ENCODE peak calls at places on chromosomes 4 and X, in six cellular contexts. Y is NB4, D is endothelial cell of umbilical vein, W is K562, P is GM12878, T is HepG2. H is an unnamed sample.

GRCh38 chr4:60656171-60656570 is 544.0 kb upstream of the ADGRL3 start:
- DNase-seq in Y (peak), P (no peak), T (no peak), W (no peak), D (no peak), H (no peak)

GRCh38 chr4:1260418-1261106 is 11.6 kb upstream of the CTBP1 start:
- DNase-seq in D (peak), W (no peak), Y (no peak), P (no peak), T (no peak), H (no peak)

GRCh38 chr4:176198316-176198903 is 3.0 kb upstream of the SPATA4 start:
- DNase-seq in D (no peak), T (no peak), W (no peak), Y (no peak), P (no peak), H (no peak)

GRCh38 chr4:37865450-37865849 is 25.4 kb upstream of the TBC1D1 start:
- DNase-seq in Y (no peak), P (no peak), T (no peak), D (no peak), W (no peak), H (no peak)

GRCh38 chr4:5780831-5781480 is 70.0 kb downstream of the EVC start:
- DNase-seq in W (no peak), D (no peak), T (no peak), P (no peak), Y (no peak), H (no peak)

GRCh38 chr4:142544014-142544413 is 302.1 kb downstream of the INPP4B start:
- DNase-seq in D (no peak), P (no peak), T (no peak), Y (no peak), W (no peak), H (no peak)

GRCh38 chr4:57023104-57023503 is 44.4 kb downstream of the POLR2B start:
- DNase-seq in T (no peak), P (no peak), W (no peak), D (peak), Y (no peak), H (no peak)

GRCh38 chr4:8639777-8640720 is 47.5 kb downstream of the CPZ start:
- DNase-seq in Y (no peak), P (no peak), D (no peak), T (no peak), W (no peak), H (no peak)

GRCh38 chr4:114316789-114317188 is 281.8 kb upstream of the UGT8 start:
- DNase-seq in W (no peak), D (no peak), P (no peak), Y (no peak), T (no peak), H (no peak)

GRCh38 chr4:25117274-25117673 is 43.0 kb downstream of the SEPSECS start:
- DNase-seq in W (no peak), Y (no peak), P (no peak), D (no peak), T (no peak), H (no peak)

DNA sequence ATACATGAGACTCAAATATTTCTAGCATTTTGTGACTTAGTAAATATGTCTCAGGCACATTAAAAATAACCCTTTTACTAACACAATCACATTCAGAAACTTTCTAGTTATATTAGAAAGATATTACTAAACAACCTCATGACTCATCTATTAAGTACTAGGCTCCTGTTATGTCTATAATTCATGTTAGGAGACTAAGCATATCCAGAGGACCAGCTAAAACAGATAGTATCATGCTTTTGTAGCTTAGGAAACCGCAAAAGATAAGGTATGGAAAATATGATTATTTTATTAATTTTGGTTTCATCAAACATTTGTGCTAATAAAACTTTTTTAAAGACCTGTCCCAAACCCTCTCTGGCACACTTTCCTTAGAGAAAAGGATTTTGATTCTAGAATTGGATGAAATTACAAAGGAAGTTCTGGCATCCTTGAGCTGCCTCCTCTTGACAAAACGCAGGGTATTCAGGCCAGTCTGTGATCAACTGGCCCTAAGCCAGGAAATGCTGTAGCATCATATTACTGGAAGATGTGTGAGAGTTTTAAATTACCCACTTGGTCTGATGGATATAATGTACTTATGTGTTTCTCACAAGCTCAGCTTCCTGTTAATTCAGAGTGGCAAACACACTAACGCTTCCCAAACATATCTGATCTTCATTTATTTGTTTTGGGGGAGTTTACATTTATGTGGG is 60.4 kb downstream of the NRK start:
- DNase-seq in T (no peak), Y (no peak), P (no peak), D (peak), W (no peak), H (no peak)
- TF ChIP-seq MYC in T (no peak), Y (no peak), P (no peak), D (no peak), W (no peak), H (no peak)

GRCh38 chr4:79147251-79147650 is 178.6 kb downstream of the NAA11 start:
- DNase-seq in Y (no peak), W (no peak), T (no peak), P (no peak), D (no peak), H (no peak)
- TF ChIP-seq MYC in Y (no peak), W (no peak), T (no peak), P (no peak), D (no peak), H (no peak)

GRCh38 chrX:111869639-111870034 is 6.3 kb upstream of the TRPC5OS start:
- DNase-seq in Y (peak), T (no peak), W (peak), D (peak), P (peak), H (peak)
- TF ChIP-seq MYC in Y (no peak), T (no peak), W (no peak), D (no peak), P (no peak), H (no peak)

GRCh38 chrX:54695231-54695630 is 102.8 kb downstream of the ITIH6 start:
- DNase-seq in P (no peak), D (no peak), T (no peak), Y (no peak), W (no peak), H (no peak)
- TF ChIP-seq MYC in P (no peak), D (no peak), T (no peak), Y (no peak), W (no peak), H (no peak)

GRCh38 chrX:72394518-72395163 is 88.9 kb upstream of the CITED1 start:
- DNase-seq in D (no peak), T (no peak), Y (peak), P (no peak), W (no peak), H (no peak)
- TF ChIP-seq MYC in D (no peak), T (no peak), Y (no peak), P (no peak), W (no peak), H (no peak)

GRCh38 chrX:48831909-48832291 is 3.5 kb downstream of the PCSK1N start:
- DNase-seq in T (no peak), W (no peak), Y (no peak), D (no peak), P (no peak), H (no peak)

GRCh38 chrX:48834383-48834709 is 1.1 kb downstream of the PCSK1N start:
- DNase-seq in Y (no peak), P (no peak), D (no peak), T (no peak), W (no peak), H (peak)

GRCh38 chrX:48831136-48831908 is 4.1 kb downstream of the PCSK1N start:
- DNase-seq in T (no peak), P (no peak), W (no peak), D (no peak), Y (no peak), H (no peak)

GRCh38 chrX:48833531-48834138 is 1.8 kb downstream of the PCSK1N start:
- DNase-seq in D (no peak), P (no peak), T (peak), Y (peak), W (peak), H (peak)

DNA sequence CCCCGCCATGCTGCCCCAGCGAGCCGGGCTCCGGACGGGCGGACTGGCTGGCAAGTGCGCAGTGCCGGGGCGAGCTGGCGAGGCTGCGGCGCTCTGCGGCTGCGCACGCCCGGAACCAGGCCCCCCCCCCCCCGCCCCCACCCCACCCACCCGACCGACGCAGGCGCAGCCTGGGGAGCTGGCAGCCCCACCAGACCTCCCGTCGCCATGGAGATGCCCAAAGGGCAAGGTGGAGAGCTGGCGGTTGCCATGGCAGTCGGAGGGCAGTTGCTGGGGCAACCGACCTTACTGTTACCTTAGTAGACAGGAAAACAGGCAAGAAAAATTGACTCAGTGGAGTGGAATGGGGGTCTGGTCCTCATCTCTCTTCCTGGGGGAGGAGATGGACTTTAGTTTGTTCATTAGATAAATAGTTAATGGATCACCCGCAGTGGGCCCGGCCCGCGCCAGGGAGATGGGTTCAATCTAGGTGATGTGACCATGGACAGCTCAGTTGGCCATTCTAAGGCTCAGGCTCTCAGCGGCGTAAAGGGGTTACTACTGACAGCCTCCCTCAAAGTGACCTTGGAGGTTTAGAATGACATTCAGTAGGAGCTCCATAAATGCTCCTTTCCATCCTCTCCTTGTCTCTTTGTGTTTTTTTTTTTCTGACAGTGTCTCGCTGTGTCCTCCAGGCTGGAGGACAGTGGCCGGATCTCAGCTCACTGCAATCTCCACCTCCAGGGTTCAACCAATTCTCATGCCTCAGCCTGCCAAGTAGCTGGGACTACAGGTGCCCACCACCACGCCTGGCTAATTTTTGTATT is at the start of gene PCSK1N:
- DNase-seq in P (no peak), W (no peak), Y (no peak), T (peak), D (no peak), H (peak)
- TF ChIP-seq MYC in P (no peak), W (no peak), Y (no peak), T (no peak), D (no peak), H (no peak)

GRCh38 chrX:12700745-12701144 is 90.5 kb upstream of the PRPS2 start:
- DNase-seq in W (peak), P (no peak), Y (no peak), T (no peak), D (no peak), H (no peak)

GRCh38 chrX:12704706-12705105 is 86.5 kb upstream of the PRPS2 start:
- DNase-seq in Y (no peak), P (no peak), D (no peak), T (no peak), W (no peak), H (no peak)

GRCh38 chrX:12701625-12702024 is 89.6 kb upstream of the PRPS2 start:
- DNase-seq in W (peak), D (peak), T (peak), P (peak), Y (peak), H (peak)

GRCh38 chrX:12702509-12703091 is 88.6 kb upstream of the PRPS2 start:
- DNase-seq in P (no peak), T (peak), W (peak), Y (peak), D (peak), H (no peak)
- TF ChIP-seq MYC in P (no peak), T (no peak), W (no peak), Y (no peak), D (no peak), H (no peak)

DNA sequence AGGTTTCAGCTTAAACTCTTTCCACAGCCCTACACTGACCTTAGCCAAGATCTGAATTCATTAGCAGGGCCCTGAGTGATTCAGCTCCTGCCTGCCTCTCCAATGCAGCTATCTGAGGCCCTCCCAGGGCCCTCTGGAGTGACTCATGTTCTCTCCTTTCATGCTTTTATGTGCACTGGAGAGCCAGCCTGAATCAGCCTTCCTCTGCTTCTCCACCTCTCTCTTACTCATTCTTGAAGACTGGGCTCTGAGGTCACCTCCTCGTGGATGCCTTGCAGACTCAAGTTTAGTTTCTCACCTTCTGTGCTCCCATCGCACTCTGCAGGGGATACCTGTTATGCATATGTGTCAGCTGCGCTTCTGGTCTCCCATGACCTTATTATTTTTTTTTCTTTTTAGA is 3.1 kb upstream of the OCIAD2 start:
- DNase-seq in P (no peak), D (peak), T (no peak), W (peak), Y (peak), H (peak)
- TF ChIP-seq MYC in P (no peak), D (no peak), T (no peak), W (no peak), Y (no peak), H (no peak)